ENCODE peak calls at places on chromosomes 6 and 20, in ten cellular contexts. A, Y, V, X, I, P, N, M, F and Z are unnamed samples.

GRCh38 chr20:4813839-4814695 is 92.4 kb downstream of the PRND start:
- DNase-seq in M (no peak), N (peak), F (no peak), X (no peak), P (no peak), V (peak), I (no peak), Y (peak), A (no peak), Z (no peak)

GRCh38 chr20:44481719-44482416 is 6.2 kb downstream of the TTPAL start:
- DNase-seq in X (no peak), I (no peak), M (no peak), V (no peak), P (no peak), A (peak), N (no peak), Y (no peak), F (no peak), Z (no peak)

GRCh38 chr20:61731363-61732181 is 334.1 kb downstream of the TAF4 start:
- DNase-seq in F (peak), N (no peak), P (no peak), V (peak), A (peak), X (no peak), M (no peak), Y (no peak), I (no peak), Z (no peak)

GRCh38 chr6:3816251-3816650 is 32.9 kb upstream of the FAM50B start:
- DNase-seq in I (no peak), N (no peak), P (no peak), V (no peak), Y (no peak), A (no peak), F (no peak), M (no peak), X (no peak), Z (no peak)

GRCh38 chr6:56899311-56899710 is 55.6 kb upstream of the BEND6 start:
- DNase-seq in X (no peak), V (no peak), M (peak), P (no peak), A (peak), Y (no peak), N (no peak), F (no peak), I (peak), Z (peak)

GRCh38 chr20:47680804-47681529 is 104.3 kb downstream of the SULF2 start:
- DNase-seq in A (peak), X (no peak), M (no peak), P (no peak), F (no peak), V (peak), I (no peak), N (no peak), Y (no peak), Z (no peak)

GRCh38 chr6:56570434-56571359 is 72.0 kb downstream of the DST start:
- DNase-seq in X (peak), V (no peak), Y (no peak), F (no peak), A (peak), P (no peak), N (no peak), I (peak), M (no peak), Z (peak)

GRCh38 chr6:85580878-85581267 is 12.8 kb downstream of the SNX14 start:
- DNase-seq in N (no peak), Y (no peak), M (no peak), V (no peak), I (peak), F (no peak), A (peak), P (no peak), X (no peak), Z (peak)

GRCh38 chr20:60313609-60314008 is 355.4 kb downstream of the CDH26 start:
- DNase-seq in F (no peak), M (no peak), N (no peak), P (no peak), Y (no peak), A (no peak), V (no peak), X (no peak), I (no peak), Z (no peak)

GRCh38 chr6:93163146-93163545 is 256.2 kb downstream of the EPHA7 start:
- DNase-seq in X (peak), I (no peak), Y (no peak), A (no peak), P (no peak), F (no peak), N (no peak), V (no peak), M (no peak), Z (no peak)

GRCh38 chr6:122789078-122789861 is at the start of gene SMPDL3A:
- DNase-seq in Y (no peak), F (peak), V (peak), A (peak), M (peak), P (peak), X (peak), I (peak), N (no peak), Z (peak)

GRCh38 chr6:49570474-49571079 is 20.1 kb downstream of the C6orf141 start:
- DNase-seq in V (no peak), F (peak), M (no peak), Y (no peak), A (peak), I (peak), P (no peak), X (no peak), N (no peak), Z (peak)

GRCh38 chr20:50366270-50367103 is 143.7 kb upstream of the PTPN1 start:
- DNase-seq in Y (no peak), X (peak), M (peak), V (no peak), I (peak), A (peak), N (no peak), F (no peak), P (no peak), Z (peak)

GRCh38 chr20:17210387-17210786 is 16.5 kb upstream of the PCSK2 start:
- DNase-seq in A (no peak), N (no peak), X (no peak), Y (no peak), F (no peak), V (no peak), I (no peak), P (no peak), M (no peak), Z (no peak)

GRCh38 chr20:21373436-21373835 is 23.9 kb downstream of the NKX2-4 start:
- DNase-seq in N (no peak), Y (no peak), F (no peak), A (peak), M (no peak), X (no peak), P (no peak), V (no peak), I (no peak), Z (peak)

GRCh38 chr6:145569140-145569539 is 166.2 kb downstream of the EPM2A start:
- DNase-seq in A (peak), Y (no peak), V (no peak), F (no peak), I (no peak), P (no peak), M (no peak), N (no peak), X (no peak), Z (no peak)

GRCh38 chr20:43942661-43943285 is 28.1 kb downstream of the TOX2 start:
- DNase-seq in M (no peak), F (peak), I (peak), Y (no peak), P (no peak), V (no peak), A (peak), X (peak), N (no peak), Z (peak)

GRCh38 chr6:10297825-10298224 is 117.0 kb downstream of the TFAP2A start:
- DNase-seq in Y (no peak), V (no peak), X (no peak), N (no peak), A (no peak), M (no peak), I (no peak), P (no peak), F (no peak), Z (peak)

GRCh38 chr20:51622004-51622874 is 79.7 kb upstream of the NFATC2 start:
- DNase-seq in V (no peak), M (no peak), X (no peak), P (no peak), I (no peak), A (peak), N (no peak), Y (no peak), F (no peak), Z (no peak)